ENCODE peak calls at places on chromosomes 11 and 22, in five cellular contexts. Z, A, H, T and K are unnamed samples.

GRCh38 chr22:22474733-22475132 is 33.8 kb downstream of the ZNF280B start:
- DNase-seq in A (no peak), H (no peak), Z (no peak), T (no peak), K (no peak)

GRCh38 chr11:66891849-66892660 is 35.2 kb downstream of the LRFN4 start:
- DNase-seq in Z (peak), A (no peak), T (no peak), H (peak), K (no peak)

GRCh38 chr11:65261591-65262380 is at the start of gene POLA2:
- DNase-seq in A (peak), Z (peak), H (peak), T (peak), K (peak)

GRCh38 chr11:79461144-79461543 is 20.3 kb upstream of the TENM4 start:
- DNase-seq in T (peak), H (peak), Z (peak), A (no peak), K (no peak)

GRCh38 chr11:45150301-45150700 is 3.9 kb downstream of the PRDM11 start:
- DNase-seq in H (no peak), T (no peak), Z (no peak), A (no peak), K (no peak)

GRCh38 chr11:123525072-123525471 is 95.0 kb downstream of the GRAMD1B start:
- DNase-seq in Z (no peak), H (no peak), A (no peak), T (no peak), K (no peak)

GRCh38 chr22:25896592-25896991 is 154.6 kb downstream of the MYO18B start:
- DNase-seq in H (no peak), A (no peak), Z (no peak), T (no peak), K (no peak)

GRCh38 chr22:31137721-31138120 is 2.6 kb downstream of the PLA2G3 start:
- DNase-seq in T (no peak), Z (no peak), A (no peak), H (no peak), K (no peak)

GRCh38 chr11:19559746-19560145 is 152.9 kb upstream of the NAV2 start:
- DNase-seq in T (no peak), Z (no peak), A (no peak), H (no peak), K (no peak)

GRCh38 chr22:37999640-38000272 is 15.4 kb upstream of the SOX10 start:
- DNase-seq in Z (peak), T (no peak), H (peak), A (no peak), K (no peak)

GRCh38 chr11:20609727-20610707 is 10.6 kb downstream of the SLC6A5 start:
- DNase-seq in T (peak), A (peak), H (peak), Z (peak), K (peak)